ENCODE peak calls at places on chromosome 9, in nine cellular contexts. One of them, this sample, is unnamed.
A peak's percentile ranks its signal among the peaks of the same experiment; 100 is the strongest.

GRCh38 chr9:37410969-37411785 is 11.3 kb upstream of the GRHPR start:
- DNase-seq in germinal center: peak; percentile 52
- DNase-seq in Peyer's patch: peak; percentile 31
- DNase-seq in cerebellum: no peak
- DNase-seq in D341Med: no peak
- DNase-seq in SJCRH30: no peak
- DNase-seq in activated CD4-positive, alpha-beta T cell treated with anti-CD3 and anti-CD28 coated beads, Interleukin-2, amount 10 ng/mL, durations not matched to agents 7 days and 5 days: no peak
- DNase-seq in tibial artery: no peak
- DNase-seq in activated gamma-delta T cell treated with anti-CD3 and anti-CD28 coated beads, Interleukin-2, amount 50 U/mL, for 16 hours: no peak
- DNase-seq in this sample: no peak

GRCh38 chr9:28503573-28503972 is 930.3 kb upstream of the C9orf72 start:
- DNase-seq in activated CD4-positive, alpha-beta T cell treated with anti-CD3 and anti-CD28 coated beads, Interleukin-2, amount 10 ng/mL, durations not matched to agents 7 days and 5 days: no peak
- DNase-seq in SJCRH30: no peak
- DNase-seq in D341Med: no peak
- DNase-seq in activated gamma-delta T cell treated with anti-CD3 and anti-CD28 coated beads, Interleukin-2, amount 50 U/mL, for 16 hours: no peak
- DNase-seq in cerebellum: no peak
- DNase-seq in tibial artery: no peak
- DNase-seq in germinal center: no peak
- DNase-seq in Peyer's patch: no peak
- DNase-seq in this sample: no peak

GRCh38 chr9:22203371-22204138 is 194.4 kb upstream of the CDKN2B start:
- DNase-seq in activated gamma-delta T cell treated with anti-CD3 and anti-CD28 coated beads, Interleukin-2, amount 50 U/mL, for 16 hours: no peak
- DNase-seq in activated CD4-positive, alpha-beta T cell treated with anti-CD3 and anti-CD28 coated beads, Interleukin-2, amount 10 ng/mL, durations not matched to agents 7 days and 5 days: no peak
- DNase-seq in D341Med: no peak
- DNase-seq in tibial artery: no peak
- DNase-seq in cerebellum: no peak
- DNase-seq in SJCRH30: no peak
- DNase-seq in germinal center: no peak
- DNase-seq in Peyer's patch: no peak
- DNase-seq in this sample: no peak

GRCh38 chr9:133884907-133885744 is 107.0 kb downstream of the VAV2 start:
- DNase-seq in SJCRH30: no peak
- DNase-seq in cerebellum: no peak
- DNase-seq in tibial artery: no peak
- DNase-seq in activated gamma-delta T cell treated with anti-CD3 and anti-CD28 coated beads, Interleukin-2, amount 50 U/mL, for 16 hours: no peak
- DNase-seq in D341Med: no peak
- DNase-seq in activated CD4-positive, alpha-beta T cell treated with anti-CD3 and anti-CD28 coated beads, Interleukin-2, amount 10 ng/mL, durations not matched to agents 7 days and 5 days: no peak
- DNase-seq in germinal center: no peak
- DNase-seq in Peyer's patch: no peak
- DNase-seq in this sample: no peak

GRCh38 chr9:98191615-98192502 is 578 bp downstream of the CORO2A start:
- DNase-seq in activated gamma-delta T cell treated with anti-CD3 and anti-CD28 coated beads, Interleukin-2, amount 50 U/mL, for 16 hours: no peak
- DNase-seq in cerebellum: peak; percentile 33
- DNase-seq in tibial artery: no peak
- DNase-seq in D341Med: peak; percentile 51
- DNase-seq in activated CD4-positive, alpha-beta T cell treated with anti-CD3 and anti-CD28 coated beads, Interleukin-2, amount 10 ng/mL, durations not matched to agents 7 days and 5 days: peak; percentile 33
- DNase-seq in germinal center: peak; percentile 23
- DNase-seq in SJCRH30: no peak
- DNase-seq in Peyer's patch: peak; percentile 43
- DNase-seq in this sample: no peak

GRCh38 chr9:127036437-127036836 is 86.0 kb downstream of the ANGPTL2 start:
- DNase-seq in germinal center: no peak
- DNase-seq in activated gamma-delta T cell treated with anti-CD3 and anti-CD28 coated beads, Interleukin-2, amount 50 U/mL, for 16 hours: no peak
- DNase-seq in D341Med: no peak
- DNase-seq in SJCRH30: no peak
- DNase-seq in tibial artery: peak; percentile 40
- DNase-seq in cerebellum: no peak
- DNase-seq in Peyer's patch: no peak
- DNase-seq in activated CD4-positive, alpha-beta T cell treated with anti-CD3 and anti-CD28 coated beads, Interleukin-2, amount 10 ng/mL, durations not matched to agents 7 days and 5 days: no peak
- DNase-seq in this sample: no peak

GRCh38 chr9:126450537-126451205 is 124.0 kb downstream of the MVB12B start:
- DNase-seq in SJCRH30: no peak
- DNase-seq in tibial artery: no peak
- DNase-seq in germinal center: no peak
- DNase-seq in activated gamma-delta T cell treated with anti-CD3 and anti-CD28 coated beads, Interleukin-2, amount 50 U/mL, for 16 hours: no peak
- DNase-seq in activated CD4-positive, alpha-beta T cell treated with anti-CD3 and anti-CD28 coated beads, Interleukin-2, amount 10 ng/mL, durations not matched to agents 7 days and 5 days: no peak
- DNase-seq in Peyer's patch: no peak
- DNase-seq in cerebellum: no peak
- DNase-seq in D341Med: no peak
- DNase-seq in this sample: peak; percentile 75

GRCh38 chr9:69874301-69875060 is 53.9 kb downstream of the CFAP95 start:
- DNase-seq in SJCRH30: no peak
- DNase-seq in cerebellum: no peak
- DNase-seq in germinal center: no peak
- DNase-seq in D341Med: no peak
- DNase-seq in activated CD4-positive, alpha-beta T cell treated with anti-CD3 and anti-CD28 coated beads, Interleukin-2, amount 10 ng/mL, durations not matched to agents 7 days and 5 days: no peak
- DNase-seq in activated gamma-delta T cell treated with anti-CD3 and anti-CD28 coated beads, Interleukin-2, amount 50 U/mL, for 16 hours: no peak
- DNase-seq in tibial artery: no peak
- DNase-seq in Peyer's patch: no peak
- DNase-seq in this sample: no peak

GRCh38 chr9:136326777-136327312 is 494 bp upstream of the GPSM1 start:
- DNase-seq in Peyer's patch: no peak
- DNase-seq in cerebellum: no peak
- DNase-seq in activated CD4-positive, alpha-beta T cell treated with anti-CD3 and anti-CD28 coated beads, Interleukin-2, amount 10 ng/mL, durations not matched to agents 7 days and 5 days: no peak
- DNase-seq in tibial artery: no peak
- DNase-seq in SJCRH30: peak; percentile 52
- DNase-seq in D341Med: no peak
- DNase-seq in germinal center: no peak
- DNase-seq in activated gamma-delta T cell treated with anti-CD3 and anti-CD28 coated beads, Interleukin-2, amount 50 U/mL, for 16 hours: no peak
- DNase-seq in this sample: no peak

GRCh38 chr9:124696101-124696500 is 75.0 kb downstream of the NR6A1 start:
- DNase-seq in D341Med: no peak
- DNase-seq in tibial artery: no peak
- DNase-seq in activated CD4-positive, alpha-beta T cell treated with anti-CD3 and anti-CD28 coated beads, Interleukin-2, amount 10 ng/mL, durations not matched to agents 7 days and 5 days: no peak
- DNase-seq in SJCRH30: no peak
- DNase-seq in cerebellum: no peak
- DNase-seq in germinal center: no peak
- DNase-seq in Peyer's patch: no peak
- DNase-seq in activated gamma-delta T cell treated with anti-CD3 and anti-CD28 coated beads, Interleukin-2, amount 50 U/mL, for 16 hours: no peak
- DNase-seq in this sample: no peak

GRCh38 chr9:120336753-120337090 is 243.2 kb downstream of the CDK5RAP2 start:
- DNase-seq in activated gamma-delta T cell treated with anti-CD3 and anti-CD28 coated beads, Interleukin-2, amount 50 U/mL, for 16 hours: no peak
- DNase-seq in germinal center: no peak
- DNase-seq in Peyer's patch: no peak
- DNase-seq in SJCRH30: no peak
- DNase-seq in tibial artery: no peak
- DNase-seq in D341Med: no peak
- DNase-seq in activated CD4-positive, alpha-beta T cell treated with anti-CD3 and anti-CD28 coated beads, Interleukin-2, amount 10 ng/mL, durations not matched to agents 7 days and 5 days: no peak
- DNase-seq in cerebellum: no peak
- DNase-seq in this sample: no peak

GRCh38 chr9:123541441-123541840 is 185.4 kb downstream of the CRB2 start:
- DNase-seq in SJCRH30: peak; percentile 27
- DNase-seq in cerebellum: no peak
- DNase-seq in D341Med: no peak
- DNase-seq in activated CD4-positive, alpha-beta T cell treated with anti-CD3 and anti-CD28 coated beads, Interleukin-2, amount 10 ng/mL, durations not matched to agents 7 days and 5 days: no peak
- DNase-seq in tibial artery: no peak
- DNase-seq in germinal center: no peak
- DNase-seq in activated gamma-delta T cell treated with anti-CD3 and anti-CD28 coated beads, Interleukin-2, amount 50 U/mL, for 16 hours: no peak
- DNase-seq in Peyer's patch: no peak
- DNase-seq in this sample: no peak

GRCh38 chr9:81607593-81608288 is 81.6 kb downstream of the TLE1 start:
- DNase-seq in activated CD4-positive, alpha-beta T cell treated with anti-CD3 and anti-CD28 coated beads, Interleukin-2, amount 10 ng/mL, durations not matched to agents 7 days and 5 days: no peak
- DNase-seq in activated gamma-delta T cell treated with anti-CD3 and anti-CD28 coated beads, Interleukin-2, amount 50 U/mL, for 16 hours: no peak
- DNase-seq in Peyer's patch: no peak
- DNase-seq in D341Med: no peak
- DNase-seq in cerebellum: no peak
- DNase-seq in SJCRH30: no peak
- DNase-seq in germinal center: no peak
- DNase-seq in tibial artery: no peak
- DNase-seq in this sample: no peak

GRCh38 chr9:79756414-79756813 is 184.6 kb downstream of the TLE4 start:
- DNase-seq in germinal center: no peak
- DNase-seq in activated gamma-delta T cell treated with anti-CD3 and anti-CD28 coated beads, Interleukin-2, amount 50 U/mL, for 16 hours: no peak
- DNase-seq in tibial artery: no peak
- DNase-seq in SJCRH30: no peak
- DNase-seq in Peyer's patch: no peak
- DNase-seq in activated CD4-positive, alpha-beta T cell treated with anti-CD3 and anti-CD28 coated beads, Interleukin-2, amount 10 ng/mL, durations not matched to agents 7 days and 5 days: no peak
- DNase-seq in cerebellum: no peak
- DNase-seq in D341Med: no peak
- DNase-seq in this sample: no peak

GRCh38 chr9:109118802-109119438 is 827 bp downstream of the TMEM245 start:
- DNase-seq in activated gamma-delta T cell treated with anti-CD3 and anti-CD28 coated beads, Interleukin-2, amount 50 U/mL, for 16 hours: no peak
- DNase-seq in cerebellum: no peak
- DNase-seq in activated CD4-positive, alpha-beta T cell treated with anti-CD3 and anti-CD28 coated beads, Interleukin-2, amount 10 ng/mL, durations not matched to agents 7 days and 5 days: no peak
- DNase-seq in Peyer's patch: no peak
- DNase-seq in SJCRH30: peak; percentile 60
- DNase-seq in germinal center: peak; percentile 13
- DNase-seq in D341Med: no peak
- DNase-seq in tibial artery: peak; percentile 66
- DNase-seq in this sample: peak; percentile 15

GRCh38 chr9:121182976-121183375 is 18.7 kb downstream of the RAB14 start:
- DNase-seq in germinal center: no peak
- DNase-seq in tibial artery: no peak
- DNase-seq in D341Med: no peak
- DNase-seq in cerebellum: no peak
- DNase-seq in Peyer's patch: no peak
- DNase-seq in activated gamma-delta T cell treated with anti-CD3 and anti-CD28 coated beads, Interleukin-2, amount 50 U/mL, for 16 hours: no peak
- DNase-seq in SJCRH30: no peak
- DNase-seq in activated CD4-positive, alpha-beta T cell treated with anti-CD3 and anti-CD28 coated beads, Interleukin-2, amount 10 ng/mL, durations not matched to agents 7 days and 5 days: no peak
- DNase-seq in this sample: no peak

GRCh38 chr9:122954253-122954691 is 13.5 kb downstream of the RABGAP1 start:
- DNase-seq in Peyer's patch: no peak
- DNase-seq in D341Med: no peak
- DNase-seq in activated gamma-delta T cell treated with anti-CD3 and anti-CD28 coated beads, Interleukin-2, amount 50 U/mL, for 16 hours: no peak
- DNase-seq in activated CD4-positive, alpha-beta T cell treated with anti-CD3 and anti-CD28 coated beads, Interleukin-2, amount 10 ng/mL, durations not matched to agents 7 days and 5 days: no peak
- DNase-seq in SJCRH30: no peak
- DNase-seq in cerebellum: no peak
- DNase-seq in tibial artery: no peak
- DNase-seq in germinal center: no peak
- DNase-seq in this sample: no peak

GRCh38 chr9:122144836-122145235 is 14.7 kb downstream of the NDUFA8 start:
- DNase-seq in SJCRH30: no peak
- DNase-seq in tibial artery: no peak
- DNase-seq in cerebellum: no peak
- DNase-seq in activated gamma-delta T cell treated with anti-CD3 and anti-CD28 coated beads, Interleukin-2, amount 50 U/mL, for 16 hours: no peak
- DNase-seq in Peyer's patch: no peak
- DNase-seq in germinal center: no peak
- DNase-seq in D341Med: no peak
- DNase-seq in activated CD4-positive, alpha-beta T cell treated with anti-CD3 and anti-CD28 coated beads, Interleukin-2, amount 10 ng/mL, durations not matched to agents 7 days and 5 days: no peak
- DNase-seq in this sample: no peak

GRCh38 chr9:131282688-131283422 is 6.5 kb upstream of the FAM78A start:
- DNase-seq in activated gamma-delta T cell treated with anti-CD3 and anti-CD28 coated beads, Interleukin-2, amount 50 U/mL, for 16 hours: no peak
- DNase-seq in activated CD4-positive, alpha-beta T cell treated with anti-CD3 and anti-CD28 coated beads, Interleukin-2, amount 10 ng/mL, durations not matched to agents 7 days and 5 days: no peak
- DNase-seq in SJCRH30: peak; percentile 60
- DNase-seq in Peyer's patch: no peak
- DNase-seq in cerebellum: no peak
- DNase-seq in germinal center: no peak
- DNase-seq in tibial artery: no peak
- DNase-seq in D341Med: peak; percentile 62
- DNase-seq in this sample: peak; percentile 90

GRCh38 chr9:20041717-20042116 is 252.9 kb upstream of the SLC24A2 start:
- DNase-seq in tibial artery: no peak
- DNase-seq in SJCRH30: no peak
- DNase-seq in germinal center: no peak
- DNase-seq in activated CD4-positive, alpha-beta T cell treated with anti-CD3 and anti-CD28 coated beads, Interleukin-2, amount 10 ng/mL, durations not matched to agents 7 days and 5 days: no peak
- DNase-seq in activated gamma-delta T cell treated with anti-CD3 and anti-CD28 coated beads, Interleukin-2, amount 50 U/mL, for 16 hours: no peak
- DNase-seq in D341Med: peak; percentile 50
- DNase-seq in Peyer's patch: no peak
- DNase-seq in cerebellum: peak; percentile 4
- DNase-seq in this sample: no peak

GRCh38 chr9:70159630-70160029 is 99.1 kb upstream of the SMC5 start:
- DNase-seq in tibial artery: no peak
- DNase-seq in D341Med: no peak
- DNase-seq in activated CD4-positive, alpha-beta T cell treated with anti-CD3 and anti-CD28 coated beads, Interleukin-2, amount 10 ng/mL, durations not matched to agents 7 days and 5 days: no peak
- DNase-seq in activated gamma-delta T cell treated with anti-CD3 and anti-CD28 coated beads, Interleukin-2, amount 50 U/mL, for 16 hours: no peak
- DNase-seq in cerebellum: no peak
- DNase-seq in Peyer's patch: no peak
- DNase-seq in SJCRH30: no peak
- DNase-seq in germinal center: no peak
- DNase-seq in this sample: no peak

GRCh38 chr9:706606-707451 is 134.7 kb upstream of the DMRT1 start:
- DNase-seq in tibial artery: peak; percentile 91
- DNase-seq in D341Med: peak; percentile 39
- DNase-seq in cerebellum: peak; percentile 70
- DNase-seq in SJCRH30: peak; percentile 65
- DNase-seq in Peyer's patch: peak; percentile 32
- DNase-seq in germinal center: peak; percentile 39
- DNase-seq in activated CD4-positive, alpha-beta T cell treated with anti-CD3 and anti-CD28 coated beads, Interleukin-2, amount 10 ng/mL, durations not matched to agents 7 days and 5 days: no peak
- DNase-seq in activated gamma-delta T cell treated with anti-CD3 and anti-CD28 coated beads, Interleukin-2, amount 50 U/mL, for 16 hours: no peak
- DNase-seq in this sample: peak; percentile 91

GRCh38 chr9:93058357-93059096 is at the start of gene SUSD3:
- DNase-seq in Peyer's patch: peak; percentile 92
- DNase-seq in germinal center: peak; percentile 90
- DNase-seq in tibial artery: peak; percentile 81
- DNase-seq in activated CD4-positive, alpha-beta T cell treated with anti-CD3 and anti-CD28 coated beads, Interleukin-2, amount 10 ng/mL, durations not matched to agents 7 days and 5 days: peak; percentile 75
- DNase-seq in activated gamma-delta T cell treated with anti-CD3 and anti-CD28 coated beads, Interleukin-2, amount 50 U/mL, for 16 hours: peak; percentile 46
- DNase-seq in cerebellum: peak; percentile 44
- DNase-seq in D341Med: no peak
- DNase-seq in SJCRH30: no peak
- DNase-seq in this sample: peak; percentile 69